ENCODE peak calls at places on chromosomes 11 and 22, in ten cellular contexts. One of them, this sample, is unnamed.

GRCh38 chr11:64339754-64340408 is at the start of gene CCDC88B:
- DNase-seq in colonic mucosa: peak; percentile 70
- DNase-seq in uterus: no peak
- DNase-seq in IMR-90: no peak
- DNase-seq in hepatocyte: peak; percentile 7
- DNase-seq in Caco-2: no peak
- DNase-seq in prostate gland: no peak
- DNase-seq in AG04450: no peak
- DNase-seq in heart left ventricle: no peak
- DNase-seq in RWPE2: peak; percentile 58
- DNase-seq in this sample: no peak

GRCh38 chr11:44877908-44878459 is 72.7 kb downstream of the TP53I11 start:
- DNase-seq in Caco-2: no peak
- DNase-seq in AG04450: no peak
- DNase-seq in IMR-90: no peak
- DNase-seq in hepatocyte: peak; percentile 36
- DNase-seq in RWPE2: no peak
- DNase-seq in colonic mucosa: no peak
- DNase-seq in heart left ventricle: no peak
- DNase-seq in uterus: peak; percentile 61
- DNase-seq in prostate gland: no peak
- DNase-seq in this sample: peak; percentile 39

GRCh38 chr22:36356708-36357694 is 30.8 kb downstream of the MYH9 start:
- DNase-seq in RWPE2: no peak
- DNase-seq in AG04450: no peak
- DNase-seq in hepatocyte: no peak
- DNase-seq in IMR-90: peak; percentile 62
- DNase-seq in heart left ventricle: no peak
- DNase-seq in Caco-2: no peak
- DNase-seq in prostate gland: no peak
- DNase-seq in colonic mucosa: no peak
- DNase-seq in uterus: no peak
- DNase-seq in this sample: no peak

GRCh38 chr22:17712441-17712840 is 61.8 kb downstream of the BID start:
- DNase-seq in AG04450: no peak
- DNase-seq in hepatocyte: no peak
- DNase-seq in IMR-90: peak; percentile 77
- DNase-seq in RWPE2: no peak
- DNase-seq in heart left ventricle: no peak
- DNase-seq in prostate gland: no peak
- DNase-seq in uterus: no peak
- DNase-seq in Caco-2: no peak
- DNase-seq in colonic mucosa: no peak
- DNase-seq in this sample: no peak

GRCh38 chr11:63614136-63614664 is at the start of gene PLAAT3:
- DNase-seq in RWPE2: no peak
- DNase-seq in prostate gland: no peak
- DNase-seq in uterus: peak; percentile 47
- DNase-seq in IMR-90: no peak
- DNase-seq in AG04450: no peak
- DNase-seq in hepatocyte: peak; percentile 81
- DNase-seq in heart left ventricle: peak; percentile 88
- DNase-seq in Caco-2: peak; percentile 90
- DNase-seq in colonic mucosa: peak; percentile 73
- DNase-seq in this sample: peak; percentile 52

GRCh38 chr11:66410191-66410590 is 10.6 kb upstream of the NPAS4 start:
- DNase-seq in AG04450: no peak
- DNase-seq in colonic mucosa: no peak
- DNase-seq in heart left ventricle: no peak
- DNase-seq in IMR-90: no peak
- DNase-seq in RWPE2: no peak
- DNase-seq in prostate gland: no peak
- DNase-seq in hepatocyte: no peak
- DNase-seq in uterus: no peak
- DNase-seq in Caco-2: no peak
- DNase-seq in this sample: no peak

GRCh38 chr22:41951898-41952474 is at the start of gene SMIM45:
- DNase-seq in AG04450: no peak
- DNase-seq in uterus: no peak
- DNase-seq in heart left ventricle: no peak
- DNase-seq in prostate gland: no peak
- DNase-seq in IMR-90: no peak
- DNase-seq in Caco-2: no peak
- DNase-seq in RWPE2: no peak
- DNase-seq in hepatocyte: no peak
- DNase-seq in colonic mucosa: no peak
- DNase-seq in this sample: peak; percentile 97

GRCh38 chr11:17528181-17528691 is 16.0 kb downstream of the USH1C start:
- DNase-seq in colonic mucosa: peak; percentile 48
- DNase-seq in heart left ventricle: peak; percentile 57
- DNase-seq in uterus: peak; percentile 29
- DNase-seq in RWPE2: no peak
- DNase-seq in prostate gland: no peak
- DNase-seq in AG04450: no peak
- DNase-seq in hepatocyte: peak; percentile 78
- DNase-seq in IMR-90: peak; percentile 28
- DNase-seq in Caco-2: peak; percentile 69
- DNase-seq in this sample: peak; percentile 60

DNA sequence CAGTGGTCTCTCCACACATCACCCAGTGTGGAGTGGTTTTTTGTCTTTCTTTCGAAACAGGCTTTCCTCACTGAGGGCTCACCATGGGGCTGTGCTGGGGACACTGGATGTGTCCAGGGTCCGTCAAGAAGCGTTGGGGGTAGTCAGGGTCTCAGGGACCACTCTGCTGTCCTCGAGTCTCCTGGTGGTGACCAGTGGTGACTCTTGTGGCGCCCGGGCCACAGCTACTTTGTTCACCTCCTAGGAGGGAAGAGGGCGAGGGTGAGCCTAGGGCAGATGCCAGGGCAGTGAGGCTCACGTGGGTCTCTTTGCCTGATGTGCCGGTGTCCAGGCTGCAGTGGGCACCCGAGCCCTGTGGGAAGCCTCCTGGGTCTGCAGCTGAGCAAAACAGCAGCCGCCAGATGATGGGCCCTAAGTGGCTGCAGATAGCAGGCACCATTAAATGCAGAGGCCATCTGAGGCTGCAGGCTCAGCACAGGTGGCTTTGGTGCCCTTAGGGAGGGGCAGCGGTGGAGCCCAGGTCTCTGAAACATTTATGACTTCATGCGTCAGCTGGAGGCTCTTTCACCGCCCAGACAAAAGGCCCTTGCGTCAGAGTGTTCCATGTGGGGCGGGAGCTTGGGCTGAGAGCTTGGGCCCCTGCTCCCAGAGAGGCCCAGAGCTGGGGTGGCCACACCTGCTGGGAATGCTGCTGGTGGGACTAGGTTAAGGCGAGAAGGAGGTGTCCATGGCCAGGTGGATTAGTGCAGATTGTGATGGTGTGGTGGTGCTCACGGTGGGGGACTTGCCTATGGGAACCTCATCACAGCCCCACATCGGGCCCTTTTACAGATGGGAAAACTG is 29.5 kb downstream of the KCNQ1 start:
- DNase-seq in heart left ventricle: peak; percentile 66
- DNase-seq in AG04450: no peak
- DNase-seq in hepatocyte: peak; percentile 81
- DNase-seq in RWPE2: no peak
- DNase-seq in IMR-90: no peak
- DNase-seq in Caco-2: peak; percentile 45
- DNase-seq in colonic mucosa: peak; percentile 70
- DNase-seq in prostate gland: no peak
- DNase-seq in uterus: no peak
- DNase-seq in this sample: no peak
- H3K4me3 ChIP-seq in heart left ventricle: no peak overlapping the region
- H3K4me3 ChIP-seq in AG04450: no peak overlapping the region
- H3K4me3 ChIP-seq in hepatocyte: no peak overlapping the region
- H3K4me3 ChIP-seq in RWPE2: no peak overlapping the region
- H3K4me3 ChIP-seq in IMR-90: no peak overlapping the region
- H3K4me3 ChIP-seq in Caco-2: no peak overlapping the region
- H3K4me3 ChIP-seq in colonic mucosa: no peak overlapping the region
- H3K4me3 ChIP-seq in prostate gland: no peak overlapping the region
- H3K4me3 ChIP-seq in uterus: no peak overlapping the region
- H3K4me3 ChIP-seq in this sample: no peak overlapping the region

GRCh38 chr22:47333625-47334024 is 571.2 kb downstream of the TBC1D22A start:
- DNase-seq in uterus: no peak
- DNase-seq in colonic mucosa: no peak
- DNase-seq in Caco-2: no peak
- DNase-seq in heart left ventricle: no peak
- DNase-seq in RWPE2: no peak
- DNase-seq in prostate gland: peak; percentile 23
- DNase-seq in IMR-90: peak; percentile 71
- DNase-seq in hepatocyte: no peak
- DNase-seq in AG04450: peak; percentile 48
- DNase-seq in this sample: no peak

GRCh38 chr22:47335958-47336357 is 573.5 kb downstream of the TBC1D22A start:
- DNase-seq in IMR-90: no peak
- DNase-seq in hepatocyte: no peak
- DNase-seq in AG04450: no peak
- DNase-seq in colonic mucosa: no peak
- DNase-seq in heart left ventricle: no peak
- DNase-seq in prostate gland: no peak
- DNase-seq in uterus: no peak
- DNase-seq in Caco-2: no peak
- DNase-seq in RWPE2: no peak
- DNase-seq in this sample: no peak

GRCh38 chr22:47337161-47337621 is 574.7 kb downstream of the TBC1D22A start:
- DNase-seq in AG04450: peak; percentile 42
- DNase-seq in IMR-90: peak; percentile 87
- DNase-seq in colonic mucosa: no peak
- DNase-seq in prostate gland: peak; percentile 59
- DNase-seq in RWPE2: no peak
- DNase-seq in hepatocyte: no peak
- DNase-seq in heart left ventricle: no peak
- DNase-seq in Caco-2: no peak
- DNase-seq in uterus: no peak
- DNase-seq in this sample: no peak

GRCh38 chr22:47334596-47334995 is 572.1 kb downstream of the TBC1D22A start:
- DNase-seq in AG04450: no peak
- DNase-seq in heart left ventricle: no peak
- DNase-seq in Caco-2: no peak
- DNase-seq in prostate gland: no peak
- DNase-seq in hepatocyte: no peak
- DNase-seq in IMR-90: no peak
- DNase-seq in uterus: no peak
- DNase-seq in colonic mucosa: no peak
- DNase-seq in RWPE2: no peak
- DNase-seq in this sample: no peak

DNA sequence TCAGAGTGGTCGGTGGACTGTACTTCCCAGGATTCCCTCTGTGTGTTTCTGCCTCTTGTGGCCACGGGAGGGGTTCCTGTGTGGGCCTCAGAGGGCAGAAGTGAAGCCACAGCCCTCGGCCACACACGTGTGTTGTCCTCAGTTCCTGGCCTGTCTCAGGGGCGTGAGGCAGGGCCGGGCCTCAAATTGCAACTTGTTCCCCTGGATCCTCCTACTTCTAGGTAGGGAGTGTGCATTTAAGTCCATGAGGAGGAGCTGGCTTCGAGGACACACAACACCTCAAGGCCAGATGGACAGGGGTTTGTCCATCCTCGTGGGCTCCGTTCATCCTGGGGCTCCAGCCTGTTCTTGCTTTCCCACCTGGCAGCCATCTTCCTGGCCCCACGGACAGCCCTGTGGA is 573.0 kb downstream of the TBC1D22A start:
- DNase-seq in heart left ventricle: no peak
- DNase-seq in AG04450: no peak
- DNase-seq in hepatocyte: no peak
- DNase-seq in IMR-90: no peak
- DNase-seq in Caco-2: no peak
- DNase-seq in colonic mucosa: no peak
- DNase-seq in uterus: no peak
- DNase-seq in RWPE2: no peak
- DNase-seq in prostate gland: no peak
- DNase-seq in this sample: no peak
- H3K9me3 ChIP-seq in heart left ventricle: no peaks in the 10 kb centered on the region
- H3K9me3 ChIP-seq in AG04450: peaks cover 21% of the 10 kb centered on the region
- H3K9me3 ChIP-seq in hepatocyte: no peaks in the 10 kb centered on the region
- H3K9me3 ChIP-seq in IMR-90: peaks cover 7% of the 10 kb centered on the region
- H3K9me3 ChIP-seq in Caco-2: no peaks in the 10 kb centered on the region
- H3K9me3 ChIP-seq in colonic mucosa: no peaks in the 10 kb centered on the region
- H3K9me3 ChIP-seq in uterus: peaks cover 3% of the 10 kb centered on the region
- H3K9me3 ChIP-seq in RWPE2: peaks cover 2% of the 10 kb centered on the region
- H3K9me3 ChIP-seq in prostate gland: no peaks in the 10 kb centered on the region
- H3K9me3 ChIP-seq in this sample: no peaks in the 10 kb centered on the region

GRCh38 chr11:123164732-123165450 is 30.2 kb downstream of the CLMP start:
- DNase-seq in heart left ventricle: no peak
- DNase-seq in hepatocyte: no peak
- DNase-seq in prostate gland: no peak
- DNase-seq in AG04450: no peak
- DNase-seq in RWPE2: no peak
- DNase-seq in uterus: no peak
- DNase-seq in Caco-2: no peak
- DNase-seq in colonic mucosa: no peak
- DNase-seq in IMR-90: peak; percentile 44
- DNase-seq in this sample: no peak

GRCh38 chr11:123159146-123159857 is 35.7 kb downstream of the CLMP start:
- DNase-seq in uterus: no peak
- DNase-seq in IMR-90: peak; percentile 47
- DNase-seq in colonic mucosa: no peak
- DNase-seq in AG04450: no peak
- DNase-seq in Caco-2: no peak
- DNase-seq in RWPE2: no peak
- DNase-seq in hepatocyte: no peak
- DNase-seq in prostate gland: no peak
- DNase-seq in heart left ventricle: no peak
- DNase-seq in this sample: no peak

GRCh38 chr11:123166095-123166559 is 28.9 kb downstream of the CLMP start:
- DNase-seq in Caco-2: peak; percentile 84
- DNase-seq in RWPE2: no peak
- DNase-seq in uterus: peak; percentile 75
- DNase-seq in heart left ventricle: no peak
- DNase-seq in AG04450: peak; percentile 97
- DNase-seq in hepatocyte: peak; percentile 77
- DNase-seq in IMR-90: peak; percentile 97
- DNase-seq in colonic mucosa: peak; percentile 53
- DNase-seq in prostate gland: no peak
- DNase-seq in this sample: peak; percentile 87

GRCh38 chr11:123161386-123161785 is 33.7 kb downstream of the CLMP start:
- DNase-seq in prostate gland: no peak
- DNase-seq in uterus: no peak
- DNase-seq in colonic mucosa: no peak
- DNase-seq in hepatocyte: no peak
- DNase-seq in heart left ventricle: no peak
- DNase-seq in IMR-90: no peak
- DNase-seq in AG04450: no peak
- DNase-seq in Caco-2: no peak
- DNase-seq in RWPE2: no peak
- DNase-seq in this sample: no peak

GRCh38 chr11:123163621-123164020 is 31.4 kb downstream of the CLMP start:
- DNase-seq in colonic mucosa: no peak
- DNase-seq in RWPE2: no peak
- DNase-seq in heart left ventricle: no peak
- DNase-seq in AG04450: no peak
- DNase-seq in uterus: no peak
- DNase-seq in prostate gland: no peak
- DNase-seq in Caco-2: no peak
- DNase-seq in hepatocyte: no peak
- DNase-seq in IMR-90: no peak
- DNase-seq in this sample: no peak
- TF ChIP-seq CTCF in colonic mucosa: no peak
- TF ChIP-seq CTCF in RWPE2: no peak
- TF ChIP-seq CTCF in heart left ventricle: no peak
- TF ChIP-seq CTCF in AG04450: peak; percentile 36
- TF ChIP-seq CTCF in uterus: no peak
- TF ChIP-seq CTCF in prostate gland: no peak
- TF ChIP-seq CTCF in Caco-2: peak; percentile 67
- TF ChIP-seq CTCF in hepatocyte: no peak
- TF ChIP-seq CTCF in IMR-90: no peak
- TF ChIP-seq CTCF in this sample: peak; percentile 34

GRCh38 chr11:12008790-12009616 is 577 bp upstream of the DKK3 start:
- DNase-seq in uterus: peak; percentile 41
- DNase-seq in AG04450: no peak
- DNase-seq in Caco-2: peak; percentile 83
- DNase-seq in RWPE2: no peak
- DNase-seq in heart left ventricle: peak; percentile 69
- DNase-seq in hepatocyte: peak; percentile 77
- DNase-seq in colonic mucosa: no peak
- DNase-seq in prostate gland: no peak
- DNase-seq in IMR-90: peak; percentile 46
- DNase-seq in this sample: peak; percentile 78

GRCh38 chr11:12005476-12005875 is 3.0 kb downstream of the DKK3 start:
- DNase-seq in prostate gland: no peak
- DNase-seq in Caco-2: no peak
- DNase-seq in heart left ventricle: no peak
- DNase-seq in hepatocyte: no peak
- DNase-seq in RWPE2: no peak
- DNase-seq in colonic mucosa: no peak
- DNase-seq in AG04450: peak; percentile 62
- DNase-seq in IMR-90: peak; percentile 89
- DNase-seq in uterus: no peak
- DNase-seq in this sample: no peak

GRCh38 chr11:12007769-12008737 is at the start of gene DKK3:
- DNase-seq in hepatocyte: peak; percentile 34
- DNase-seq in AG04450: no peak
- DNase-seq in prostate gland: peak; percentile 72
- DNase-seq in Caco-2: peak; percentile 53
- DNase-seq in heart left ventricle: peak; percentile 47
- DNase-seq in RWPE2: no peak
- DNase-seq in IMR-90: peak; percentile 34
- DNase-seq in uterus: no peak
- DNase-seq in colonic mucosa: no peak
- DNase-seq in this sample: peak; percentile 23

GRCh38 chr11:12006552-12007229 is 1.7 kb downstream of the DKK3 start:
- DNase-seq in prostate gland: no peak
- DNase-seq in hepatocyte: no peak
- DNase-seq in IMR-90: no peak
- DNase-seq in heart left ventricle: no peak
- DNase-seq in Caco-2: no peak
- DNase-seq in RWPE2: no peak
- DNase-seq in colonic mucosa: no peak
- DNase-seq in AG04450: no peak
- DNase-seq in uterus: no peak
- DNase-seq in this sample: no peak

GRCh38 chr11:12007230-12007593 is 1.2 kb downstream of the DKK3 start:
- DNase-seq in IMR-90: no peak
- DNase-seq in Caco-2: no peak
- DNase-seq in colonic mucosa: no peak
- DNase-seq in prostate gland: no peak
- DNase-seq in RWPE2: no peak
- DNase-seq in uterus: no peak
- DNase-seq in hepatocyte: no peak
- DNase-seq in heart left ventricle: no peak
- DNase-seq in AG04450: no peak
- DNase-seq in this sample: no peak
- H3K4me3 ChIP-seq in IMR-90: peak overlapping the region; percentile 100
- H3K4me3 ChIP-seq in Caco-2: peak overlapping the region; percentile 16
- H3K4me3 ChIP-seq in colonic mucosa: no peak overlapping the region
- H3K4me3 ChIP-seq in prostate gland: peak overlapping the region; percentile 42
- H3K4me3 ChIP-seq in RWPE2: no peak overlapping the region
- H3K4me3 ChIP-seq in uterus: no peak overlapping the region
- H3K4me3 ChIP-seq in hepatocyte: no peak overlapping the region
- H3K4me3 ChIP-seq in heart left ventricle: no peak overlapping the region
- H3K4me3 ChIP-seq in AG04450: peak overlapping the region; percentile 93
- H3K4me3 ChIP-seq in this sample: no peak overlapping the region

This sample was measured in BE2C.